ENCODE peak calls at places on chromosomes 6 and 20, in four cellular contexts. P, T, N and D are unnamed samples.
A peak's percentile ranks its signal among the peaks of the same experiment; 100 is the strongest.

GRCh38 chr6:72533601-72534000 is 88.3 kb upstream of the KCNQ5 start:
- DNase-seq in P (no peak), N (no peak), T (no peak), D (no peak)

GRCh38 chr6:133343220-133343619 is 102.1 kb downstream of the EYA4 start:
- DNase-seq in P (no peak), T (no peak), N (no peak), D (no peak)

GRCh38 chr6:3578981-3579380 is 122.1 kb upstream of the SLC22A23 start:
- DNase-seq in T (no peak), N (no peak), P (no peak), D (no peak)

GRCh38 chr6:110055387-110055735 is 77.2 kb downstream of the GPR6 start:
- DNase-seq in P (no peak), N (no peak), T (no peak), D (no peak)

GRCh38 chr20:25489221-25489863 is 81.9 kb downstream of the GINS1 start:
- DNase-seq in T (no peak), P (no peak), N (no peak), D (no peak)

GRCh38 chr6:79384845-79385244 is 150.4 kb upstream of the HMGN3 start:
- DNase-seq in P (no peak), T (no peak), N (no peak), D (no peak)

GRCh38 chr6:35468980-35469710 is 944 bp downstream of the RPL10A start:
- DNase-seq in N (no peak), P (no peak), T (no peak), D (no peak)

GRCh38 chr6:113137411-113137810 is 719.7 kb upstream of the MARCKS start:
- DNase-seq in N (no peak), P (peak; percentile 58), T (peak; percentile 17), D (no peak)

DNA sequence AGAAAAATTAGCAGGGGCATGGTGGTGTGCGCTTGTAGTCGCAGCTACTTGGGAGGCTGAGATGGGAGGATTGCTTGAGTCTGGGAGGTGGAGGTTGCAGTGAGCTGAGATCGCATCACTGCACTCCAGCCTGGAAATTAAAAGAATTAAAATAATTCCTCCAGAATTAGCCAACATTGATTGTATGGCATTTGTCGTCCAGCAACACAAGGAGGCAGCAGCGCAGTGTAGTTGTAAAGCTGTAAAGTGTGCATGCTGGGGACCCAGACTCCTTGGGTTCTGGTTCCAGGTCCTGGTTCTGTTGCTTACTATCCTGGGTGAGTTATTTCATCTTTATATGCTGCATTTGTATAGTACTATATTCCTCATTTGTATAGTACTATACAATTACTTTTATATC is 41.4 kb downstream of the PEX7 start:
- DNase-seq in N (no peak), T (no peak), P (no peak), D (no peak)
- H3K36me3 ChIP-seq in N (no peaks in the 10 kb centered on the region), T (no peaks in the 10 kb centered on the region), P (no peaks in the 10 kb centered on the region), D (no peaks in the 10 kb centered on the region)

DNA sequence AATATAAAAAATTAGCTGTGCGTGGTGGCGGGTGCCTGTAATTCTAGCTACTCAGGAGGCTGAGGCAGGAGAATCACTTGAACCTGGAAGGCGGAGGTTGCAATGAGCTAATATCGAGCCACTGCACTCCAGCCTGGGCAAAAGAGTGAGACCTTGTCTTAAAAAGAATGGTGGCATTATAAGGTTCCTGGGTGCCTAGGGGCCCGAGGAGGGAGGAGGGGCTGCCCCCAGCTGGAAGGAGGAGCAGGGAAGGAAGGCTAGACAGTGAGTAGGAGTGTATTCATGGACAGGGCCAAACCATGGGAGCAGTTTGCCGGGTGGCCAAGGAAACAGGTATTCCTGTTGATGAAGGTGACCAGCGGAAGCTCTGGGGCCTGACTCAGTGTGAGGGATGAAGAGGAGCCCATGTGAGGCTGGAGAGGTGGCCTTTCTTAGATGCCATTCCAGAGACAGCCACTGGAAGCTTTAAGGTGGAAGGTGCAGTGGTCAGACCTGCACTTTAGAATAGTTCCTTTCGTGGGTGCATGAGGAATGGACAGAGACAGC is 24.2 kb downstream of the MANBAL start:
- DNase-seq in P (peak; percentile 61), N (no peak), T (no peak), D (no peak)
- H3K36me3 ChIP-seq in P (no peaks in the 10 kb centered on the region), N (peaks cover 40% of the 10 kb centered on the region), T (peaks cover 43% of the 10 kb centered on the region), D (no peaks in the 10 kb centered on the region)

DNA sequence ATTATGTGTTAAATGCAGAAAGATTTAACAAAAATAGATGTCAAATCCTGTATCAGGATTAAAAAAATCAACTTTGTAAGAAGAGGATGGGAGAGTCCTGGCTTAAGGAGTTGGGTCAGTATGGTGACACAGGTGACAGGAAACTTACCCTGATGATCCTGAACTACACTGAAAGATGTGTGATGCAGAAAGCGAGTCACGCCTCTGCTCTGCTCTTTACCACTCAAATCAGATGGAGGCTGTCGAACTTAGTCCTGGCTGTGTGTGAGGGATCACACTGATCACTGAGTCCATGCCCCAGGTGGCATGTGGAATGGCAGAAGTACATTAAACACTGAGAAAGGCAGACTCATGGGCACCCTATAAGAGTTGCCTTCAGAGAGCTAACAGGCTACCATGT is 92.9 kb downstream of the GJA10 start:
- DNase-seq in N (no peak), P (no peak), T (no peak), D (no peak)
- H3K36me3 ChIP-seq in N (no peaks in the 10 kb centered on the region), P (no peaks in the 10 kb centered on the region), T (no peaks in the 10 kb centered on the region), D (no peaks in the 10 kb centered on the region)

DNA sequence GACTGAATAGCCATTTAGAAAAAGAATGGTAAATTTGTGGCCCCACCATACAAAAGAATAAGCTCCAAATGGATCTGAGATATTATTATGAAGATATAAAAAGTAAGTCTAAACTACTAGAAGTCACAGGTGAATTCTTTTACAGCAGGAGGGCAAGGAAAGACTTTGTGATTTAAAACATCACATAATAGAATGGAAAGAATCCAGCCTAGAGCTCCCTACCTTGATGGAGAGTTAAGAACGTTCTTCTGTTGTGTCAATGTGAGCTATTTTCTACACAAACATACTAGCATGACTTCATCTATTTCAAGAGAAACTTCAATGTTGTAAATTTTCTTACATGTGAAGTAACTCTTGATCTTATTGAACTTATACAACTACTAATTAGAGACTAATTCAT is 100.0 kb upstream of the NRSN1 start:
- DNase-seq in P (no peak), N (no peak), T (no peak), D (no peak)
- H3K36me3 ChIP-seq in P (no peaks in the 10 kb centered on the region), N (no peaks in the 10 kb centered on the region), T (no peaks in the 10 kb centered on the region), D (no peaks in the 10 kb centered on the region)

DNA sequence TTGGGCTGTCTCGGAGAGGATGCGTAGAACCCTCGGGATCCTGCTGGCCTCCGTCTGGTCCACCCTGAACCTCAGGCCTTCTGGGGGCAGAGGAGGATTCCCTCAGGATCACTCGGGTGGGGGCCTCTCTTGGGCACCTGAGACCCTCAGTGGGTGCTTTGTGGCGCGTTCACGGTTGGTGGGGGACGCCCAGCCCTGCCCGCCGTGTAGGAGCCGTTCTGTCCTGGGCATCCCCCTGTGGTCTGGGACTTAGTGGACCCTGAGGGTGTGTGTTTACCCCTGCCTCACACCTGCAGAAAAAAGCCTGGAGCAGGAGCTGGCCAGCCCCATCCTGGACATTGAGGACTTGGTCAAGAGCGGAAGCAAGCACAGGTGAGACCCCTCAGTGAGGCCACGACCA is 7.6 kb downstream of the RTEL1 start:
- DNase-seq in P (no peak), T (no peak), N (no peak), D (no peak)
- H3K36me3 ChIP-seq in P (peaks cover 21% of the 10 kb centered on the region), T (peaks cover 72% of the 10 kb centered on the region), N (peaks cover 66% of the 10 kb centered on the region), D (no peaks in the 10 kb centered on the region)

GRCh38 chr20:3195607-3196230 is 8.8 kb downstream of the DDRGK1 start:
- DNase-seq in P (no peak), N (no peak), T (no peak), D (no peak)

GRCh38 chr20:3203315-3204123 is 963 bp downstream of the DDRGK1 start:
- DNase-seq in T (no peak), N (peak; percentile 19), P (no peak), D (peak; percentile 56)

GRCh38 chr20:3199976-3200755 is 4.3 kb downstream of the DDRGK1 start:
- DNase-seq in T (no peak), N (no peak), P (no peak), D (no peak)

GRCh38 chr20:3202965-3203314 is 1.5 kb downstream of the DDRGK1 start:
- DNase-seq in P (no peak), T (no peak), N (no peak), D (no peak)

DNA sequence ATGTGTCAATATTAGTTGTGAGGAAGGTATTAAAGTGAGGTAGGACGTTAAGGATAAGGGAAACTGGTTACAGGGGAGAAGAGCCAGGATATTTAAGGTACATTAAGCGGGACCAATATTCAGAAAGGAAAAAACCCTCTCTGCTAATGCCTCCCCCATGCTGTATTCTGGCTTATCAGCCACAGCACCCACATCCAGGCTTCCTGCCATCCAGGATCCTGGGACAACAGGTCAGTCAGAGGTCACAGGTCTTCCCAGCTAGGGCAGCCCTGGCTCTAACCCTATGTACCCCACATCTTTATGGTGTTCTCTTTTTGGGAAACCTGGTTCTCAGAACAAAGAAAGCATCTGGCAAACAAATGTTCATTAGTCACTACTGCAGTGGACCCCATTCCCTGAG is 5.3 kb downstream of the DDRGK1 start:
- DNase-seq in P (no peak), T (no peak), N (no peak), D (no peak)
- H3K36me3 ChIP-seq in P (peaks cover 24% of the 10 kb centered on the region), T (peaks cover 68% of the 10 kb centered on the region), N (peaks cover 65% of the 10 kb centered on the region), D (peaks cover 9% of the 10 kb centered on the region)

GRCh38 chr20:19901226-19901625 is 115.9 kb upstream of the NAA20 start:
- DNase-seq in P (no peak), N (no peak), T (no peak), D (no peak)
- H3K36me3 ChIP-seq in P (no peaks in the 10 kb centered on the region), N (peaks cover 32% of the 10 kb centered on the region), T (peaks cover 33% of the 10 kb centered on the region), D (peaks cover under 1% of the 10 kb centered on the region)